ENCODE peak calls at places on chromosomes 1 and 21, in ten cellular contexts. N is HTR-8/SVneo; S is GOT3; I is BE2C; R is stimulated activated effector memory CD8-positive, alpha-beta T cell treated with anti-CD3 and anti-CD28 coated beads, Interleukin-12 subunit alpha, Interleukin-12 subunit beta, amount 100 ng/mL, for 72 hours; B is NCI-H146; Z is effector CD4-positive, alpha-beta T cell; V is GM04504; U is stimulated activated naive B cell treated with anti-CD40 and anti-IgM and Interleukin-4, amounts not matched to agents 10 μg/mL and 1 μg/mL and 100 μg/mL, for 72 hours; F is MV-4-11. G is an unnamed sample.

GRCh38 chr1:209653915-209654351 is 1.7 kb upstream of the LAMB3 start:
- DNase-seq in N (no peak), B (peak; percentile 22), Z (no peak), V (no peak), S (no peak), U (no peak), I (no peak), F (no peak), R (no peak), G (no peak)

GRCh38 chr21:36184561-36184960 is 27.9 kb downstream of the DOP1B start:
- DNase-seq in S (no peak), Z (no peak), U (no peak), N (no peak), F (no peak), R (no peak), I (no peak), B (no peak), V (no peak), G (no peak)

GRCh38 chr1:87715471-87715870 is 386.8 kb downstream of the LMO4 start:
- DNase-seq in R (no peak), N (no peak), V (no peak), F (no peak), Z (no peak), S (no peak), I (no peak), U (no peak), B (no peak), G (no peak)

GRCh38 chr1:203571661-203572060 is 55.0 kb upstream of the ATP2B4 start:
- DNase-seq in V (no peak), N (no peak), B (no peak), R (no peak), S (no peak), Z (no peak), I (no peak), F (no peak), U (no peak), G (no peak)

GRCh38 chr1:228287541-228288425 is 79.9 kb downstream of the OBSCN start:
- DNase-seq in Z (no peak), S (no peak), B (no peak), F (no peak), N (no peak), I (no peak), V (no peak), U (no peak), R (no peak), G (no peak)

GRCh38 chr21:36254106-36254941 is 65.7 kb upstream of the MORC3 start:
- DNase-seq in S (no peak), Z (no peak), B (no peak), N (no peak), V (no peak), U (peak; percentile 4), R (no peak), F (peak; percentile 19), I (no peak), G (no peak)

GRCh38 chr1:201127755-201128455 is 921 bp upstream of the ASCL5 start:
- DNase-seq in S (no peak), F (no peak), V (no peak), I (no peak), B (no peak), Z (no peak), N (no peak), U (no peak), R (no peak), G (no peak)

GRCh38 chr1:245611251-245611650 is 456.5 kb downstream of the KIF26B start:
- DNase-seq in R (no peak), B (peak; percentile 16), N (no peak), F (no peak), S (no peak), I (no peak), U (no peak), Z (no peak), V (no peak), G (no peak)

GRCh38 chr1:242205622-242206489 is 207.0 kb upstream of the MAP1LC3C start:
- DNase-seq in R (no peak), V (no peak), U (no peak), F (no peak), I (peak; percentile 23), Z (no peak), B (no peak), S (no peak), N (no peak), G (no peak)

G was measured in stimulated activated CD4-positive, alpha-beta T cell treated with anti-CD3 and anti-CD28 coated beads, Interleukin-12 subunit alpha, Interleukin-12 subunit beta, amount 100 ng/mL, for 48 hours.